ENCODE peak calls at places on chromosomes 13 and 19, in five cellular contexts. O is OCI-M1, X is NCI-H345, K is immature natural killer cell, V is mesendoderm. F is an unnamed sample.
A peak's percentile ranks its signal among the peaks of the same experiment; 100 is the strongest.

GRCh38 chr19:1244693-1245451 is 3.3 kb downstream of the ATP5F1D start:
- DNase-seq in V (no peak), X (no peak), K (peak; percentile 55), O (no peak), F (no peak)

GRCh38 chr13:34294483-34295129 is 476.7 kb downstream of the RFC3 start:
- DNase-seq in V (no peak), X (peak; percentile 14), O (peak; percentile 17), K (no peak), F (no peak)

GRCh38 chr13:20230913-20231838 is 943 bp downstream of the GJB6 start:
- DNase-seq in K (no peak), X (no peak), V (peak; percentile 17), O (no peak), F (no peak)

GRCh38 chr19:38006361-38007045 is 99.5 kb downstream of the SIPA1L3 start:
- DNase-seq in V (no peak), K (no peak), X (no peak), O (no peak), F (no peak)

GRCh38 chr13:38970380-38971051 is 20.1 kb downstream of the STOML3 start:
- DNase-seq in V (peak; percentile 57), K (no peak), O (peak; percentile 78), X (no peak), F (no peak)

GRCh38 chr19:33175886-33176669 is 18.1 kb upstream of the LRP3 start:
- DNase-seq in X (peak; percentile 58), K (no peak), O (no peak), V (peak; percentile 73), F (no peak)

GRCh38 chr19:18257503-18258470 is 16.5 kb downstream of the IQCN start:
- DNase-seq in K (no peak), V (no peak), O (no peak), X (no peak), F (no peak)

GRCh38 chr13:89750371-89750770 is 1597.1 kb upstream of the MIR17HG start:
- DNase-seq in O (no peak), X (no peak), V (no peak), K (no peak), F (no peak)

GRCh38 chr13:113545455-113545930 is 39.1 kb upstream of the TFDP1 start:
- DNase-seq in K (no peak), O (no peak), X (no peak), V (peak; percentile 68), F (no peak)

GRCh38 chr13:99996177-99996705 is 14.7 kb downstream of the ZIC2 start:
- DNase-seq in V (no peak), X (peak; percentile 95), K (no peak), O (no peak), F (no peak)

GRCh38 chr19:6914321-6914720 is 26.9 kb downstream of the ADGRE1 start:
- DNase-seq in V (no peak), X (no peak), O (no peak), K (no peak), F (no peak)

GRCh38 chr13:84096221-84096620 is 213.9 kb upstream of the SLITRK1 start:
- DNase-seq in X (no peak), K (no peak), V (no peak), O (no peak), F (no peak)

GRCh38 chr19:49362926-49363264 is 679 bp upstream of the TEAD2 start:
- DNase-seq in O (no peak), V (no peak), X (no peak), K (peak; percentile 20), F (no peak)

GRCh38 chr13:111482806-111483620 is 162.6 kb downstream of the TEX29 start:
- DNase-seq in V (no peak), K (no peak), O (no peak), X (no peak), F (no peak)

GRCh38 chr13:111510502-111511218 is 190.2 kb downstream of the TEX29 start:
- DNase-seq in X (no peak), K (no peak), V (no peak), O (no peak), F (no peak)

GRCh38 chr19:38667552-38668205 is 20.2 kb downstream of the ACTN4 start:
- DNase-seq in V (no peak), O (no peak), X (no peak), K (no peak), F (no peak)

GRCh38 chr13:113742000-113742441 is 17.0 kb upstream of the TMEM255B start:
- DNase-seq in V (peak; percentile 50), K (peak; percentile 22), O (peak; percentile 89), X (no peak), F (no peak)

GRCh38 chr13:79405501-79405830 is 589 bp downstream of the RBM26 start:
- DNase-seq in X (no peak), V (peak; percentile 50), K (no peak), O (peak; percentile 73), F (no peak)

GRCh38 chr19:42440357-42441046 is 2.2 kb downstream of the CXCL17 start:
- DNase-seq in K (peak; percentile 72), O (peak; percentile 89), V (peak; percentile 74), X (peak; percentile 38), F (peak; percentile 62)

GRCh38 chr19:913080-913748 is at the start of gene R3HDM4:
- DNase-seq in O (peak; percentile 68), X (peak; percentile 71), K (peak; percentile 81), V (no peak), F (no peak)

GRCh38 chr19:33392341-33393285 is 19.1 kb downstream of the CEBPG start:
- DNase-seq in X (peak; percentile 79), K (no peak), V (no peak), O (no peak), F (no peak)

GRCh38 chr19:403221-404036 is 5.5 kb downstream of the C2CD4C start:
- DNase-seq in K (no peak), V (no peak), X (peak; percentile 68), O (no peak), F (no peak)

F was measured in Jurkat, Clone E6-1.